ENCODE peak calls at places on chromosomes 7 and 10, in ten cellular contexts. T, H, S, P, G, E, X, M, Z and W are unnamed samples.

GRCh38 chr10:37747081-37747480 is 110.3 kb downstream of the ZNF248 start:
- DNase-seq in T (no peak), H (no peak), S (no peak), P (no peak), G (no peak), E (no peak), X (no peak), M (no peak), Z (no peak), W (no peak)

GRCh38 chr7:120402368-120402767 is 129.4 kb downstream of the KCND2 start:
- DNase-seq in T (no peak), H (no peak), S (no peak), P (no peak), G (peak; percentile 4), E (no peak), X (no peak), M (peak; percentile 40), Z (no peak), W (peak; percentile 71)

GRCh38 chr10:93703066-93703465 is 674 bp upstream of the FRA10AC1 start:
- DNase-seq in T (no peak), H (no peak), S (no peak), P (no peak), G (peak; percentile 28), E (no peak), X (no peak), M (peak; percentile 15), Z (no peak), W (no peak)

GRCh38 chr7:134444198-134444960 is 14.5 kb downstream of the AKR1B1 start:
- DNase-seq in T (peak; percentile 72), H (no peak), S (no peak), P (peak; percentile 8), G (no peak), E (no peak), X (peak; percentile 38), M (no peak), Z (no peak), W (peak; percentile 74)

GRCh38 chr10:114024876-114025609 is 18.6 kb upstream of the ADRB1 start:
- DNase-seq in T (no peak), H (no peak), S (peak; percentile 82), P (no peak), G (peak; percentile 44), E (no peak), X (no peak), M (peak; percentile 42), Z (no peak), W (no peak)

GRCh38 chr7:98922392-98923107 is 44.2 kb downstream of the TRRAP start:
- DNase-seq in T (peak; percentile 31), H (no peak), S (no peak), P (peak; percentile 22), G (no peak), E (no peak), X (no peak), M (peak; percentile 75), Z (peak; percentile 14), W (no peak)

GRCh38 chr10:95503526-95503925 is 57.6 kb downstream of the SORBS1 start:
- DNase-seq in T (no peak), H (no peak), S (no peak), P (no peak), G (no peak), E (no peak), X (no peak), M (no peak), Z (no peak), W (no peak)

GRCh38 chr7:102875700-102876192 is 37.1 kb upstream of the LRRC17 start:
- DNase-seq in T (no peak), H (peak; percentile 51), S (no peak), P (no peak), G (peak; percentile 100), E (peak; percentile 81), X (no peak), M (peak; percentile 98), Z (peak; percentile 35), W (peak; percentile 97)

GRCh38 chr10:114138581-114138980 is 35.4 kb downstream of the CCDC186 start:
- DNase-seq in T (no peak), H (no peak), S (no peak), P (no peak), G (no peak), E (no peak), X (no peak), M (peak; percentile 7), Z (no peak), W (no peak)

GRCh38 chr10:124249812-124250432 is 156.5 kb upstream of the CHST15 start:
- DNase-seq in T (no peak), H (no peak), S (no peak), P (no peak), G (peak; percentile 14), E (no peak), X (peak; percentile 4), M (no peak), Z (no peak), W (peak; percentile 5)

GRCh38 chr7:91034459-91035368 is 229.5 kb upstream of the FZD1 start:
- DNase-seq in T (peak; percentile 50), H (peak; percentile 19), S (no peak), P (peak; percentile 14), G (peak; percentile 56), E (peak; percentile 9), X (peak; percentile 47), M (peak; percentile 70), Z (peak; percentile 51), W (peak; percentile 65)

GRCh38 chr10:67827811-67828210 is 10.2 kb downstream of the DNAJC12 start:
- DNase-seq in T (no peak), H (no peak), S (no peak), P (no peak), G (no peak), E (no peak), X (no peak), M (no peak), Z (no peak), W (no peak)

GRCh38 chr10:102964713-102965112 is 46.6 kb downstream of the CNNM2 start:
- DNase-seq in T (no peak), H (no peak), S (no peak), P (no peak), G (no peak), E (no peak), X (no peak), M (no peak), Z (no peak), W (no peak)

GRCh38 chr7:28853150-28853549 is 105.0 kb downstream of the TRIL start:
- DNase-seq in T (no peak), H (no peak), S (no peak), P (no peak), G (no peak), E (no peak), X (no peak), M (no peak), Z (no peak), W (no peak)

GRCh38 chr7:17486835-17487234 is 188.4 kb downstream of the AHR start:
- DNase-seq in T (no peak), H (no peak), S (no peak), P (no peak), G (no peak), E (no peak), X (no peak), M (no peak), Z (no peak), W (no peak)

GRCh38 chr7:88169717-88170320 is 50.0 kb downstream of the SRI start:
- DNase-seq in T (no peak), H (no peak), S (no peak), P (no peak), G (peak; percentile 30), E (no peak), X (no peak), M (peak; percentile 31), Z (no peak), W (peak; percentile 55)

GRCh38 chr10:72742077-72742476 is 50.1 kb downstream of the MCU start:
- DNase-seq in T (no peak), H (no peak), S (no peak), P (no peak), G (no peak), E (no peak), X (no peak), M (no peak), Z (no peak), W (no peak)

GRCh38 chr10:87500646-87501048 is 4.0 kb upstream of the MINPP1 start:
- DNase-seq in T (no peak), H (no peak), S (no peak), P (no peak), G (no peak), E (no peak), X (no peak), M (peak; percentile 46), Z (peak; percentile 56), W (no peak)

GRCh38 chr7:85464042-85464651 is 277.3 kb upstream of the SEMA3D start:
- DNase-seq in T (no peak), H (no peak), S (no peak), P (no peak), G (peak; percentile 19), E (no peak), X (no peak), M (peak; percentile 18), Z (no peak), W (peak; percentile 36)

GRCh38 chr7:1925349-1925748 is 255.3 kb downstream of the ELFN1 start:
- DNase-seq in T (no peak), H (no peak), S (peak; percentile 32), P (no peak), G (peak; percentile 40), E (no peak), X (no peak), M (no peak), Z (no peak), W (peak; percentile 6)

GRCh38 chr7:21276471-21277035 is 151.3 kb upstream of the SP4 start:
- DNase-seq in T (no peak), H (no peak), S (no peak), P (no peak), G (no peak), E (no peak), X (no peak), M (no peak), Z (no peak), W (no peak)

GRCh38 chr10:105149371-105149871 is 508.3 kb downstream of the SORCS3 start:
- DNase-seq in T (no peak), H (no peak), S (no peak), P (no peak), G (no peak), E (no peak), X (no peak), M (no peak), Z (no peak), W (peak; percentile 20)

GRCh38 chr10:11776080-11776479 is 33.9 kb downstream of the ECHDC3 start:
- DNase-seq in T (no peak), H (no peak), S (no peak), P (no peak), G (peak; percentile 54), E (peak; percentile 35), X (no peak), M (no peak), Z (no peak), W (peak; percentile 49)

GRCh38 chr10:97631098-97631497 is 2.2 kb downstream of the MORN4 start:
- DNase-seq in T (no peak), H (no peak), S (no peak), P (no peak), G (peak; percentile 53), E (no peak), X (no peak), M (no peak), Z (no peak), W (no peak)